ENCODE peak calls at places on chromosome 11, in four cellular contexts. U, W, C and B are unnamed samples.

GRCh38 chr11:83317757-83318548 is 31.8 kb upstream of the CCDC90B start:
- DNase-seq in U (no peak), C (no peak), W (no peak), B (no peak)

GRCh38 chr11:74570266-74571061 is 21.9 kb upstream of the POLD3 start:
- DNase-seq in W (peak; percentile 71), U (peak; percentile 57), C (no peak), B (peak; percentile 53)

GRCh38 chr11:8317164-8317563 is 53.5 kb upstream of the LMO1 start:
- DNase-seq in W (no peak), U (no peak), C (no peak), B (no peak)

GRCh38 chr11:43289368-43289767 is 22.4 kb upstream of the API5 start:
- DNase-seq in W (no peak), U (no peak), C (no peak), B (no peak)

GRCh38 chr11:56048480-56048879 is 21.0 kb downstream of the OR5AS1 start:
- DNase-seq in U (no peak), C (no peak), W (no peak), B (no peak)

GRCh38 chr11:58059011-58059358 is 28.2 kb downstream of the OR6Q1 start:
- DNase-seq in W (no peak), U (peak; percentile 82), C (no peak), B (no peak)

GRCh38 chr11:118016094-118016493 is 29.9 kb downstream of the IL10RA start:
- DNase-seq in W (no peak), U (no peak), C (no peak), B (no peak)

GRCh38 chr11:27468209-27468608 is 4.4 kb downstream of the LGR4 start:
- DNase-seq in W (no peak), U (no peak), C (no peak), B (no peak)

GRCh38 chr11:62896049-62896448 is 15.4 kb downstream of the SLC3A2 start:
- DNase-seq in U (no peak), C (no peak), W (no peak), B (no peak)

GRCh38 chr11:124600924-124601323 is 10.3 kb upstream of the PANX3 start:
- DNase-seq in U (no peak), C (no peak), W (no peak), B (no peak)

GRCh38 chr11:2306971-2307732 is 5.3 kb downstream of the TSPAN32 start:
- DNase-seq in W (no peak), U (no peak), C (no peak), B (no peak)

GRCh38 chr11:46391578-46392420 is at the start of gene CHRM4:
- DNase-seq in U (peak; percentile 24), C (no peak), W (peak; percentile 90), B (peak; percentile 69)

GRCh38 chr11:117908959-117909610 is 20.1 kb downstream of the TMPRSS13 start:
- DNase-seq in C (no peak), U (no peak), W (no peak), B (no peak)

GRCh38 chr11:13384837-13385417 is 78.1 kb downstream of the BTBD10 start:
- DNase-seq in W (peak; percentile 23), U (peak; percentile 25), C (peak; percentile 3), B (peak; percentile 38)

GRCh38 chr11:103877221-103877620 is 159.2 kb upstream of the DDI1 start:
- DNase-seq in W (no peak), C (no peak), U (no peak), B (no peak)

GRCh38 chr11:10485646-10486045 is 30.6 kb downstream of the AMPD3 start:
- DNase-seq in U (no peak), C (no peak), W (no peak), B (no peak)

GRCh38 chr11:34063061-34063795 is 11.7 kb downstream of the CAPRIN1 start:
- DNase-seq in W (no peak), C (no peak), U (no peak), B (no peak)

GRCh38 chr11:96287796-96288439 is 55.1 kb downstream of the MAML2 start:
- DNase-seq in C (no peak), U (no peak), W (no peak), B (no peak)

GRCh38 chr11:102522332-102523207 is 8.0 kb downstream of the MMP7 start:
- DNase-seq in U (no peak), W (no peak), C (no peak), B (no peak)

GRCh38 chr11:130601141-130601540 is 152.7 kb downstream of the ADAMTS15 start:
- DNase-seq in U (no peak), W (no peak), C (no peak), B (peak; percentile 51)

GRCh38 chr11:33941637-33942160 is 49.8 kb upstream of the LMO2 start:
- DNase-seq in U (no peak), C (peak; percentile 33), W (peak; percentile 69), B (no peak)

GRCh38 chr11:33642461-33643166 is 58.0 kb downstream of the C11orf91 start:
- DNase-seq in W (no peak), C (no peak), U (no peak), B (no peak)

GRCh38 chr11:57230797-57231538 is 6.1 kb downstream of the APLNR start:
- DNase-seq in C (no peak), W (no peak), U (no peak), B (no peak)

GRCh38 chr11:811446-812245 is 1.9 kb downstream of the RPLP2 start:
- DNase-seq in U (no peak), C (no peak), W (peak; percentile 28), B (no peak)

DNA sequence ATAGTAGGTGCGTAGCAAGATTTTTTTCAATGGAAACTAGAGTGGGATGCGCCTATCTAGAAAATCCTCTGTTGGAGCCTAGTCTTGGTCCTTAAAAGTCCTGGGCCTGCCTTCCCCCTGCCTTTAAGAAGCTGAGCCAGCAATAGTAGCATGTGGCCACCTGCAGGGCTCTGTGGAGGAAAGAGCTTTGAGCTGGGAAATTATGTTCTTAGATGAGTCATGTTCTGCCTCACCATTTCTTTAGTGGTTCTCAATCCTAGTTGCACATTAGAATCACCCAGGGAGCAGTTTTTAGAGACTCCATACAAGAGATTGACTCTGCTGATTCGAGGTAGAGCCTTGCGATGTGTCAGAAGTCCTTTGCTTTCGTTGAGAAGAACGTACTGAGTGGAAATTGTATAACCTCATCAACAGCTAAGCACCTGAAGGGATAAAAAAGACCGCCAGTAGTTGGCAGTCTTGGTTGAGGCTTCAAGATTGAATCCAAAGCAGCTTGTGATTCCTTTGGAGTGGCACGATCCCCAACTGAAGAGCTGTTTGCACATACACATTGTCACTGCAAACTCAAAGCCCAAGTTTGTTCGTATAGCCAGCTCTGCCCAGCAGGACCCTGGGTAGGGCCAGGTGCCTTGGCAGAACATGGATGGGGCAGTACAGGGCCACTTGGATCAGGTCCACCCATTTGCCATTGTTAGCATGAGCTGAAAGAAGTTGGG is 133.3 kb downstream of the COMMD9 start:
- DNase-seq in W (no peak), C (no peak), U (no peak), B (no peak)
- TF ChIP-seq CTCF in W (no peak), C (no peak), U (no peak), B (no peak)

DNA sequence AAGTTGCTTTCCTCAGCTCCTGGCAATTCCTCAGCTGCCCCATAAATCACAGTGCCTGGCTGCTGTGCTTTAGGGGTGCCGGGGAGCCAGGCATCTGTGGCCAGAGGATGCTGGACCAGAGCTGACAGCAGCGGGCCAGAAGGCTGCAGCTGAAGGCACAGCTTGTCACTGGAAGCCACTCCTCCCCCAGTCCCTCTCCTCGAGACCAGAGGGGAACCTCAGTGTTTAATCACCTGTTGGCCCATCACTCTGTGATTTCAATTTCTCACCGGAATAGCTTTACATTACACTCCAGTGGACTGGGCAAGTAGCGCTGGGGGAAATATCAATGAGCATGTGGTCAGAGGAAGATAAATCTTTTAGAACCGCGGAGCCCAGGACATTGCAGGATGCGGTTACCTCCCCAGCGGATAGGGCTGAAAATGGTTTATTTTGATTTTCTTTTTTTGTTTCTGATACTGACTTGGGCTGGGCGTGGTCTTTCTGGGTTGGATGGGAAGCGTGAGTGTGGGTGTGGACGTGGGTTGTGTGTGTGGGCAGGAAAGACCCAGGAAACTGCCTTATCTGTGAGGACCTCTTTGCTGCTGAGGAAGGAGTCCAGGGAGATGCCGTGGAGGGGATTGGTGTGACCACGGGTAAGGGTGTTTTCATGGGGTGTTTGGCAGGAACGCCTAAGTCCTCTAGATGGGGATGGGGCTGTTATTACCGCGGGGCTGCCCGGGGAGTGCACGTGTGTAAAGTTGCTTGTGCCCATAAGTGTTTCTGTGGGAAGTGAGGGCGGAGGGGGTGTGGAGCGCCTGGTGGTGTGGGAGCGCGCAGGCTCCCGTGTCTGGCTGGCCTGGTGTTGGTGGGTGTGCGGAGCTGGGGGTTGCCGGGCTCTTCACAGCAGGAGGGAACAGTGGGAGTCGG is 4.0 kb downstream of the DAGLA start:
- DNase-seq in C (no peak), W (no peak), U (no peak), B (no peak)
- TF ChIP-seq TCF7 in C (no peak), W (no peak), U (no peak), B (no peak)

GRCh38 chr11:44456544-44457270 is 108.8 kb upstream of the CD82 start:
- DNase-seq in C (no peak), U (no peak), W (no peak), B (peak; percentile 46)
- TF ChIP-seq CTCF in C (no peak), U (peak; percentile 12), W (no peak), B (peak; percentile 20)

GRCh38 chr11:86172894-86173293 is 71.7 kb upstream of the EED start:
- DNase-seq in W (peak; percentile 37), U (no peak), C (no peak), B (no peak)
- TF ChIP-seq TCF7 in W (no peak), U (no peak), C (no peak), B (no peak)

DNA sequence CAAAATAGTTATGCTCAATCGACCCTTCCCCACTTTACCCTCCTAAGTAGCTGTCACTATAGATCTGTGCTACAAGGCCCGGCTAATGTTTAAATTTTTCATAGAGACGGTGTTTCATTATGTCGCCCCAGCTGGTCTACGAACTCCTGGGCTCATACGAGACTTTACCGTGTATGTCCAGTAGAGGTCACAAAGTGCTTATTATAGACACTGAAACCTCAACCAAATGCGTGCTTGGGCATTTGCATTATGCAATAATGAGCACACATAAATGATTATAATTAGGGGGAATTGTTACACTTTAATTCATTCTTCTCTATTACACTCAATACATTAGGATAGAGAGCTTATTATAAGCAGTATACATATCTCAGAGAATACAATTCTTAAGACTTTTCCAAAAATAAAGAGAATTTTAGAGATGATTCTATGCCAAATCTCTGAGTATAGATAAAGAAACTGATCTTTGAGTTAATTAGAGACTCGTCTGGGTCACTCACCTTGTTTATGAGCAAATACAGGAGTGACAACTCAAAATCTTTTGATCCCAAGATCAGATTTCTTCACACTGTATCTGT is 12.5 kb upstream of the MRPL16 start:
- DNase-seq in U (peak; percentile 63), C (no peak), W (peak; percentile 42), B (peak; percentile 16)
- TF ChIP-seq CTCF in U (peak; percentile 82), C (peak; percentile 48), W (peak; percentile 78), B (peak; percentile 40)

GRCh38 chr11:12088531-12088930 is 21.9 kb upstream of the MICAL2 start:
- DNase-seq in C (no peak), U (no peak), W (no peak), B (no peak)

GRCh38 chr11:12088047-12088481 is 22.3 kb upstream of the MICAL2 start:
- DNase-seq in U (no peak), W (peak; percentile 42), C (no peak), B (no peak)

GRCh38 chr11:12086271-12087074 is 23.9 kb upstream of the MICAL2 start:
- DNase-seq in C (no peak), U (peak; percentile 37), W (no peak), B (no peak)

GRCh38 chr11:12085371-12086251 is 24.8 kb upstream of the MICAL2 start:
- DNase-seq in U (peak; percentile 77), C (no peak), W (no peak), B (no peak)

GRCh38 chr11:12087075-12087775 is 23.2 kb upstream of the MICAL2 start:
- DNase-seq in C (no peak), W (peak; percentile 31), U (no peak), B (no peak)
- TF ChIP-seq TCF7 in C (no peak), W (no peak), U (no peak), B (no peak)